ENCODE peak calls at places on chromosome 1, in seven cellular contexts. F is EL, N is M059J, Y is glutamatergic neuron, H is HuH-7.5, M is NCI-H2227 treated with DMSO at 0.1 percent for 48 hours, C is GM23338. D is an unnamed sample.

GRCh38 chr1:172662464-172663109 is 3.7 kb downstream of the FASLG start:
- DNase-seq in Y (no peak), H (no peak), C (no peak), F (peak), N (peak), M (no peak), D (no peak)

GRCh38 chr1:25629836-25630235 is 13.2 kb downstream of the MAN1C1 start:
- DNase-seq in M (no peak), N (peak), H (no peak), Y (no peak), F (peak), C (no peak), D (no peak)

GRCh38 chr1:89712420-89712819 is 79.5 kb downstream of the LRRC8C start:
- DNase-seq in C (no peak), N (no peak), M (no peak), Y (no peak), H (no peak), F (no peak), D (no peak)

GRCh38 chr1:219670426-219671149 is 57.7 kb upstream of the ZC3H11B start:
- DNase-seq in F (peak), H (no peak), N (peak), M (no peak), C (no peak), Y (no peak), D (no peak)

GRCh38 chr1:111448482-111448917 is 556 bp downstream of the WDR77 start:
- DNase-seq in H (peak), C (no peak), F (peak), M (no peak), Y (no peak), N (peak), D (no peak)

GRCh38 chr1:2786329-2787162 is 14.9 kb downstream of the TTC34 start:
- DNase-seq in Y (peak), H (no peak), M (no peak), F (no peak), C (peak), N (no peak), D (no peak)

GRCh38 chr1:194843077-194843476 is 1656.7 kb upstream of the B3GALT2 start:
- DNase-seq in C (no peak), H (no peak), F (no peak), N (no peak), M (no peak), Y (no peak), D (no peak)

GRCh38 chr1:7363481-7363880 is 407.6 kb upstream of the VAMP3 start:
- DNase-seq in H (no peak), C (no peak), Y (no peak), F (no peak), M (no peak), N (no peak), D (no peak)

GRCh38 chr1:108199231-108199657 is 899 bp downstream of the SLC25A24 start:
- DNase-seq in C (peak), M (peak), H (peak), F (peak), Y (no peak), N (peak), D (no peak)

GRCh38 chr1:14220811-14221210 is 377.7 kb upstream of the KAZN start:
- DNase-seq in Y (no peak), H (no peak), C (no peak), M (no peak), N (no peak), F (no peak), D (no peak)

GRCh38 chr1:151399890-151400235 is 490 bp downstream of the PSMB4 start:
- DNase-seq in Y (no peak), F (peak), C (peak), M (no peak), H (no peak), N (peak), D (no peak)

GRCh38 chr1:25673962-25674928 is 57.7 kb downstream of the MAN1C1 start:
- DNase-seq in C (no peak), N (no peak), M (no peak), F (no peak), H (no peak), Y (no peak), D (no peak)

GRCh38 chr1:2155788-2156187 is 38.8 kb downstream of the FAAP20 start:
- DNase-seq in F (no peak), C (no peak), H (no peak), Y (no peak), M (no peak), N (no peak), D (no peak)

GRCh38 chr1:150365945-150366344 is 2.0 kb downstream of the RPRD2 start:
- DNase-seq in M (no peak), C (no peak), H (no peak), N (peak), Y (no peak), F (peak), D (no peak)

GRCh38 chr1:42041031-42041430 is 112.2 kb upstream of the GUCA2B start:
- DNase-seq in H (no peak), C (no peak), Y (no peak), M (no peak), F (no peak), N (no peak), D (no peak)

GRCh38 chr1:119227446-119227845 is 87.0 kb upstream of the WARS2 start:
- DNase-seq in F (no peak), M (no peak), C (peak), H (no peak), Y (peak), N (no peak), D (no peak)

GRCh38 chr1:31413405-31414005 is 492 bp downstream of the SERINC2 start:
- DNase-seq in C (peak), F (peak), N (peak), Y (peak), H (peak), M (no peak), D (no peak)

GRCh38 chr1:206065547-206066143 is 12.7 kb downstream of the RHEX start:
- DNase-seq in C (no peak), M (no peak), H (no peak), N (no peak), Y (no peak), F (no peak), D (no peak)

GRCh38 chr1:58942759-58943191 is 158.9 kb upstream of the JUN start:
- DNase-seq in Y (no peak), N (no peak), C (no peak), H (no peak), F (no peak), M (no peak), D (no peak)

GRCh38 chr1:65471213-65471833 is 50.9 kb downstream of the LEPR start:
- DNase-seq in N (no peak), M (no peak), C (no peak), F (no peak), H (no peak), Y (no peak), D (no peak)

GRCh38 chr1:182555493-182555892 is 33.6 kb downstream of the RNASEL start:
- DNase-seq in F (no peak), M (no peak), Y (no peak), N (no peak), C (no peak), H (no peak), D (no peak)

GRCh38 chr1:201582261-201582951 is 43.5 kb downstream of the NAV1 start:
- DNase-seq in H (no peak), C (no peak), M (no peak), Y (no peak), F (peak), N (peak), D (no peak)

GRCh38 chr1:109634292-109634691 is 14.7 kb downstream of the AMPD2 start:
- DNase-seq in M (no peak), C (no peak), F (no peak), N (no peak), H (no peak), Y (no peak), D (no peak)

GRCh38 chr1:28354121-28354520 is 15.4 kb upstream of the PHACTR4 start:
- DNase-seq in F (peak), H (no peak), N (peak), Y (no peak), C (no peak), M (no peak), D (no peak)

GRCh38 chr1:110254604-110255003 is 44.5 kb downstream of the KCNC4 start:
- DNase-seq in F (no peak), M (no peak), Y (no peak), C (no peak), N (no peak), H (no peak), D (no peak)

GRCh38 chr1:228848406-228848805 is 113.1 kb downstream of the RHOU start:
- DNase-seq in M (no peak), C (no peak), F (no peak), Y (no peak), N (no peak), H (no peak), D (no peak)

GRCh38 chr1:204370176-204370575 is 10.4 kb upstream of the PLEKHA6 start:
- DNase-seq in H (no peak), C (no peak), F (no peak), N (no peak), Y (no peak), M (no peak), D (no peak)

GRCh38 chr1:159849972-159850371 is 12.5 kb downstream of the VSIG8 start:
- DNase-seq in F (peak), Y (no peak), N (peak), H (no peak), C (no peak), M (no peak), D (no peak)

GRCh38 chr1:68384321-68384813 is 65.4 kb downstream of the RPE65 start:
- DNase-seq in C (no peak), Y (no peak), H (no peak), F (peak), N (peak), M (peak), D (peak)

GRCh38 chr1:241716915-241717651 is 65.0 kb downstream of the WDR64 start:
- DNase-seq in Y (no peak), M (no peak), N (peak), C (no peak), H (no peak), F (peak), D (no peak)

GRCh38 chr1:54253480-54253879 is 53.5 kb downstream of the MRPL37 start:
- DNase-seq in Y (no peak), M (no peak), H (no peak), F (peak), N (peak), C (no peak), D (peak)

GRCh38 chr1:7616953-7617352 is 154.1 kb upstream of the VAMP3 start:
- DNase-seq in N (peak), Y (no peak), M (no peak), F (no peak), C (no peak), H (no peak), D (no peak)

GRCh38 chr1:97145321-97145956 is 423.9 kb downstream of the PTBP2 start:
- DNase-seq in Y (no peak), M (peak), N (peak), F (peak), H (no peak), C (no peak), D (peak)

GRCh38 chr1:205488074-205488723 is 16.3 kb upstream of the CDK18 start:
- DNase-seq in F (peak), C (peak), H (peak), Y (peak), N (peak), M (peak), D (no peak)

GRCh38 chr1:24659993-24660665 is 17.0 kb downstream of the SRRM1 start:
- DNase-seq in F (peak), N (no peak), Y (no peak), H (no peak), C (no peak), M (no peak), D (no peak)

D was measured in brain pericyte.